ENCODE peak calls at places on chromosomes 16 and 17, in four cellular contexts. E is IMR-90, V is neuronal stem cell, X is H1. G is an unnamed sample.

GRCh38 chr17:37067555-37068111 is 118.9 kb downstream of the AATF start:
- DNase-seq in V (no peak), X (no peak), E (peak), G (peak)

GRCh38 chr16:75566889-75567255 is 693 bp downstream of the GABARAPL2 start:
- DNase-seq in V (no peak), E (no peak), X (no peak), G (peak)

GRCh38 chr17:80793851-80794267 is 197.8 kb upstream of the CHMP6 start:
- DNase-seq in E (peak), V (no peak), X (no peak), G (no peak)

GRCh38 chr17:7835818-7836595 is 2.0 kb downstream of the KDM6B start:
- DNase-seq in E (peak), V (no peak), X (no peak), G (peak)

GRCh38 chr17:54559883-54560282 is 340.8 kb upstream of the TOM1L1 start:
- DNase-seq in E (no peak), X (no peak), V (no peak), G (no peak)

GRCh38 chr17:75684924-75685323 is 17.8 kb downstream of the SAP30BP start:
- DNase-seq in V (no peak), E (no peak), X (no peak), G (peak)

GRCh38 chr17:50928662-50929061 is 62.5 kb upstream of the TOB1 start:
- DNase-seq in E (no peak), V (no peak), X (no peak), G (no peak)

GRCh38 chr17:7951143-7951792 is 19.3 kb downstream of the CNTROB start:
- DNase-seq in V (no peak), E (no peak), X (no peak), G (no peak)

GRCh38 chr17:52106638-52107261 is 51.8 kb downstream of the CA10 start:
- DNase-seq in V (peak), E (no peak), X (no peak), G (peak)

GRCh38 chr17:82218349-82219075 is 5.9 kb upstream of the CCDC57 start:
- DNase-seq in E (no peak), V (no peak), X (no peak), G (no peak)

GRCh38 chr16:5504028-5504758 is 406.6 kb upstream of the EEF2KMT start:
- DNase-seq in X (no peak), E (no peak), V (no peak), G (no peak)

GRCh38 chr17:79952265-79952877 is 83.3 kb downstream of the TBC1D16 start:
- DNase-seq in X (no peak), E (no peak), V (no peak), G (no peak)

GRCh38 chr17:80605326-80606066 is 60.9 kb downstream of the RPTOR start:
- DNase-seq in X (no peak), V (no peak), E (peak), G (peak)

GRCh38 chr17:71085238-71086033 is 916.1 kb downstream of the KCNJ2 start:
- DNase-seq in X (no peak), E (no peak), V (peak), G (peak)

GRCh38 chr17:44623070-44623725 is 33.1 kb upstream of the MEIOC start:
- DNase-seq in X (no peak), V (no peak), E (no peak), G (peak)

GRCh38 chr17:29615048-29615385 is 7.7 kb downstream of the CORO6 start:
- DNase-seq in X (no peak), V (no peak), E (no peak), G (peak)

GRCh38 chr16:29290631-29291247 is 115.8 kb downstream of the NPIPB11 start:
- DNase-seq in E (peak), V (peak), X (peak), G (peak)

GRCh38 chr16:9138021-9138680 is 46.7 kb downstream of the HAPSTR1 start:
- DNase-seq in E (no peak), X (no peak), V (no peak), G (no peak)

GRCh38 chr17:82632461-82632860 is 15.8 kb downstream of the WDR45B start:
- DNase-seq in V (no peak), E (no peak), X (no peak), G (no peak)

GRCh38 chr16:8716592-8716991 is 42.2 kb downstream of the ABAT start:
- DNase-seq in E (peak), V (no peak), X (no peak), G (peak)

GRCh38 chr16:29898135-29898534 is 1.2 kb downstream of the SEZ6L2 start:
- DNase-seq in X (no peak), E (no peak), V (no peak), G (no peak)

GRCh38 chr16:5633845-5634440 is 536.3 kb upstream of the EEF2KMT start:
- DNase-seq in E (peak), V (peak), X (no peak), G (peak)

GRCh38 chr16:9836118-9836736 is 346.0 kb downstream of the GRIN2A start:
- DNase-seq in X (no peak), E (no peak), V (peak), G (no peak)

GRCh38 chr16:21060027-21060510 is 90.6 kb downstream of the DNAH3 start:
- DNase-seq in X (no peak), E (no peak), V (no peak), G (no peak)

GRCh38 chr16:7268182-7268581 is 64.5 kb upstream of the RBFOX1 start:
- DNase-seq in E (no peak), V (peak), X (peak), G (no peak)

GRCh38 chr17:1109606-1110523 is 69.9 kb downstream of the ABR start:
- DNase-seq in X (no peak), V (no peak), E (no peak), G (no peak)

GRCh38 chr16:54928016-54928356 is 2.7 kb upstream of the IRX5 start:
- DNase-seq in E (no peak), X (no peak), V (peak), G (peak)

GRCh38 chr17:50033316-50033715 is 22.6 kb upstream of the ITGA3 start:
- DNase-seq in V (no peak), E (peak), X (no peak), G (no peak)

GRCh38 chr16:67537636-67538591 is 9.3 kb downstream of the RIPOR1 start:
- DNase-seq in V (no peak), X (no peak), E (no peak), G (peak)

GRCh38 chr17:18197535-18198194 is 14.0 kb downstream of the ALKBH5 start:
- DNase-seq in V (no peak), X (no peak), E (no peak), G (no peak)

GRCh38 chr16:50024684-50025543 is at the start of gene CNEP1R1:
- DNase-seq in V (peak), E (peak), X (peak), G (peak)
- H2BK120ac ChIP-seq in V (no peak), E (no peak), X (no peak), G (peak)

DNA sequence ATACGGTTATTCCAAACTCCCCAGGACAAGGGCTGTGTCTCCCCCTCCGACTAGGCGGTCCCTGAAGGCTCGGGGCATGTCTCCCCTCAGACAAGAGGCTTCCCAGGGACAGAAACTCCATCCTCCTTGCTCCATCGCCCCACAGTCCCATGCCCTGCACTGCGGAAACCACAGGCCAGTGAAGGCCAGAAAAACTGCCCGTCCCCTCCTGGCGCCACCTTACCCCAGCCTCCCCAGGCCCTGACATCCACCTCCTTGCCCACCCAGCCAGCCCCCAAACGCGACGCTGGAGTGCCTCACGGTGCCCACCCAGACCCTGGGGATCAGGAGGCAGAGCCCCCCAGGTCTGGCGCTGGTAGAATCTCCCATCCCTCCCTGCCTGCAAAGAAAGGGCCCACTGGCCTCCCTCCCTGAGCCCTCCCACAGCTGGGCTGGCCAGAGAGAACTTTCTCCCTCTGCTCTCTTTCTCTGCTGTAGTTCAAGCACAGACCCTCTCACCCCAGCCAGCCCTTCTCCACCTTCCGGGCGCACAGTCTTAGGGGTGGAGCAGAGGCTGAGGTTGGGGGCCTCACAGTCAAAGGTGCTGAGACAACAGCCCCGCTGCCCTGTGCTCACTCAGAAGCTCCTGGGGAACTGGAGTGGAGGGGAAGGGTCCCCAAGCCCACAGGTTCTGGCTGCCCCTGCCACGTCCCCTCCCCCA is 30.7 kb upstream of the KRT17 start:
- DNase-seq in X (no peak), E (no peak), V (no peak), G (no peak)
- H2BK120ac ChIP-seq in X (no peak), E (no peak), V (peak), G (peak)

GRCh38 chr17:78374631-78375274 is 3.7 kb upstream of the PGS1 start:
- DNase-seq in V (peak), X (peak), E (peak), G (peak)

GRCh38 chr17:78374189-78374588 is 4.3 kb upstream of the PGS1 start:
- DNase-seq in V (no peak), X (no peak), E (no peak), G (peak)

GRCh38 chr17:78377858-78378224 is 608 bp upstream of the PGS1 start:
- DNase-seq in V (no peak), E (no peak), X (no peak), G (no peak)

GRCh38 chr17:78376161-78376560 is 2.3 kb upstream of the PGS1 start:
- DNase-seq in E (no peak), V (no peak), X (no peak), G (no peak)

DNA sequence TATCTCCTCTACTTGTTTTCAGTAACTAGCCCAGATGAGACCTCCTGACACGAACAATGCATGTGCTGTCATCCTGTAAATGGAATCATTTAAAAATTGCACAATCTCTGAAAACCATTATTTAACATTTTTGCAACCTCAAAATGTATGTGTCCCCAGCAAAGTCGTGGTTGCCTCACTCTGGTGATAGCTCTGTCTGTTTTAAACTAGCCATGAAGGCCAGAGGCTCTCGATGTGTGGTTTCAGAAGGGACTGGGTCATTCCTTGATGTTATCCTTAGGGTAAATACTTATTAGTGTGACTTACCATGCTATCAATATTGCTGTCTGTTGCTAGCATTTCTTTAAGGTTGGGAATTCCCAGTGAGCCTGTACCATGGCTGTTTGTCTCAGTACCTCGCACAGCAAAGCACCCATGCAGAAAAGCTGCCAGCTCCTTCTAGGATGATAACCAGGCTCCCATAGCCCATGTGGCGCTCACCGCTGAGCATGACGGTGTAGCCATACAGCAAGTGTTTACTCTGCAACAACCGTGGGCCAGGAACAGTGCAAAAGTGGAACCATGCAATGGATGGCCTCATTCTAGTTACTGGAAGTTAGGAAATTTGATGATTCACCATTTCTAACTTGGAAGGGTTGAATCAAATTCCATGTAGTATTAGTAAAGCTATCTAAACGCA is 2.9 kb upstream of the PGS1 start:
- DNase-seq in X (no peak), V (no peak), E (peak), G (peak)
- H2BK120ac ChIP-seq in X (peak), V (no peak), E (peak), G (peak)

GRCh38 chr16:24976971-24977672 is 38.0 kb downstream of the ARHGAP17 start:
- DNase-seq in V (no peak), E (no peak), X (no peak), G (peak)
- H2BK120ac ChIP-seq in V (no peak), E (peak), X (no peak), G (no peak)

DNA sequence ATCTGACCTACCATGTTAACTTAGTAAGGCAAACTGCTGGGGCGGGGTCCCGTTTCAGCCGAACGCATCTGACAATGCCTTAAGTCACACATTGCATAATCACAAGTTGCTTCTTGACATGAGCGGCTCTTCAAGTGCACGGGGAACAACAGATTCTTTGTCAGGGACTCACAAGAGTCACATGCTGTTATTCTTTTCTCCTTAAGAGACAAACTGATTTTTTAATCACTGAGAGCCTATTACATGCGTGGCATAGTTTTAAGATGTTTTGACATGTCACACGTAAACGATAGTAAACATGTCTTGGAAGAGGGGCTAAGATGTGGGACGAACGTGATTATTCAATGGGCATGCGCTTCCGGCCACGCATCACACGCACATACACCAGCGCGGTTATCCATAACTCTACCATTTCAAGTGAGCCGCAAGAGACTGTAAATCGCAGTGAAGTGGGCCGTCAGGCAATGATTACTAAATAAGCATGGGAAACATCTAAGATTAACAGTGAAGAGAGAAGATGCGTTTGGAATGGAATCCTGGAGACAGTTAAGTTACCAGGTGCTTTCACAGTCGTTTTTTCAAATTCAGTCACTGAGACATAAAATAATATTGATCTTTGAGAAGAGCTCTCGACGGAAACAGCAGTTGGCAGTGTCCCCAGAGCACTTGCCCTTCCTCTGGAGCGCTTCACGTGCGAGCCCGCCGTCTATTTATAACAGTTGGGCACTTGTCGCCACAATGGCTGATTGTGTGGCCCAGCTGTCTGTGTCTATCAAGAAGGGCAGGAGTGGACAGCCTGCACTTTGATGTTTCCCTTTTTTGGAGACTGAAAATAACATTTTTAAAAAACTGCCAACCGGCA is 63.2 kb downstream of the ADCY9 start:
- DNase-seq in V (no peak), E (peak), X (no peak), G (no peak)
- H2BK120ac ChIP-seq in V (no peak), E (peak), X (no peak), G (no peak)

DNA sequence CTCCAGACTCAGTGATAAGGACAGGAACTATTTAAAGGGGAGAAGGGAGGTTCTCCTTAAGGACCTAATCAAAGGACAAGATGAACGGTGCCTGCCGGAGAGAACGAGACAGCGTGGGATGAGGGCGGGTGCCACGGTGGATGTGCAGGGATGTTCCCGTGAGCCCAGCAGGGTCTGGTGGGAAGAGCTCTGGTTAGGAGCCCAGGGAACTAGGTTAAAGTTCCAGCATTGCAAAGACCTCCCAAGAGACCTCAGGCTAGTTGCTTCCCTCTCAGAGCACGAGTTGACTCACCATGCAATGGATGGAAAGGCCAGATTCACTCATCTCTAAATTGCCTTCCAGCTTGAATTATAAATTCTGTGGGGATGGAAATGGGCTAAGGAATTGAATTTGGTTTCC is 14.7 kb downstream of the CCR7 start:
- DNase-seq in X (no peak), V (no peak), E (peak), G (no peak)
- H2BK120ac ChIP-seq in X (no peak), V (no peak), E (peak), G (no peak)

GRCh38 chr17:48502312-48502711 is 28.5 kb downstream of the HOXB1 start:
- DNase-seq in V (no peak), X (no peak), E (no peak), G (no peak)
- H2BK120ac ChIP-seq in V (no peak), X (no peak), E (no peak), G (peak)

GRCh38 chr16:2968738-2969544 is at the start of gene PAQR4:
- DNase-seq in E (peak), V (peak), X (no peak), G (peak)

GRCh38 chr16:2971985-2972784 is 3.0 kb downstream of the PAQR4 start:
- DNase-seq in E (no peak), V (no peak), X (no peak), G (no peak)

GRCh38 chr16:2971134-2971984 is 2.2 kb downstream of the PAQR4 start:
- DNase-seq in E (no peak), V (no peak), X (no peak), G (no peak)

GRCh38 chr16:2969545-2970521 is 685 bp downstream of the PAQR4 start:
- DNase-seq in V (peak), X (no peak), E (peak), G (no peak)

DNA sequence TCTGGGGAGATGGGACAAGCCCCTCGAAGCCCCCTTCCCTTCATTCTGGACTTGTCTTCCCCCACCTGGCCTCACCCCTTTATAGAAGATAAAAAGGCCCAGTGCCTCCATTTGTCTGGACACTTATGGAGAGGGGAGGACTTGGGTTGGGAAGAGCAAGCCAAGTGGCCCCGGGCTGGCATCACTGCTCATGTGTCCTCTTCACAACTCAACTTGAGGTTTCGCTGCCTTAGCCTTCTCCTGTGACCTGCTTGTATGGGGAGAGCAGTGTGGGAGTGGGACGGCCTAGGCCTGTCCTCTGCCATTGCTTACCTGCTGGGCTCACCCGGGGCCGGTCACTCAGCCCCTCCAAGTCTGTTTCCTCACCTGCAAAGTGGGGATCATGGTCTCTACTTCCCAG is 1.4 kb downstream of the PAQR4 start:
- DNase-seq in E (no peak), X (no peak), V (no peak), G (no peak)
- H2BK120ac ChIP-seq in E (no peak), X (no peak), V (no peak), G (no peak)

G was measured in trophoblast cell.